ENCODE peak calls at places on chromosomes 4 and X, in four cellular contexts. D is K562, V is HepG2, E is GM12878. X is an unnamed sample.

GRCh38 chr4:155819066-155819465 is 47.0 kb downstream of the ASIC5 start:
- DNase-seq in D (no peak), V (no peak), E (no peak), X (no peak)

GRCh38 chr4:163473576-163473975 is at the start of gene TKTL2:
- DNase-seq in D (peak), V (no peak), E (no peak), X (no peak)

GRCh38 chr4:165700855-165701254 is 172.2 kb upstream of the TLL1 start:
- DNase-seq in D (peak), V (peak), E (no peak), X (peak)

GRCh38 chrX:67563469-67564448 is 19.9 kb downstream of the AR start:
- DNase-seq in D (no peak), V (no peak), E (no peak), X (no peak)

GRCh38 chrX:28189011-28189410 is 207.8 kb upstream of the DCAF8L1 start:
- DNase-seq in D (no peak), V (no peak), E (no peak), X (no peak)

GRCh38 chrX:19810370-19810769 is 77.0 kb downstream of the SH3KBP1 start:
- DNase-seq in D (no peak), V (no peak), E (no peak), X (no peak)

GRCh38 chr4:41006141-41006540 is 208.2 kb downstream of the APBB2 start:
- DNase-seq in D (no peak), V (no peak), E (no peak), X (no peak)

GRCh38 chr4:182760644-182761043 is 156.5 kb downstream of the DCTD start:
- DNase-seq in D (no peak), V (no peak), E (no peak), X (no peak)

GRCh38 chr4:137534516-137534915 is 2.2 kb upstream of the PCDH18 start:
- DNase-seq in D (no peak), V (no peak), E (no peak), X (no peak)
- TF ChIP-seq CREM in D (no peak), V (no peak), E (no peak), X (no peak)

DNA sequence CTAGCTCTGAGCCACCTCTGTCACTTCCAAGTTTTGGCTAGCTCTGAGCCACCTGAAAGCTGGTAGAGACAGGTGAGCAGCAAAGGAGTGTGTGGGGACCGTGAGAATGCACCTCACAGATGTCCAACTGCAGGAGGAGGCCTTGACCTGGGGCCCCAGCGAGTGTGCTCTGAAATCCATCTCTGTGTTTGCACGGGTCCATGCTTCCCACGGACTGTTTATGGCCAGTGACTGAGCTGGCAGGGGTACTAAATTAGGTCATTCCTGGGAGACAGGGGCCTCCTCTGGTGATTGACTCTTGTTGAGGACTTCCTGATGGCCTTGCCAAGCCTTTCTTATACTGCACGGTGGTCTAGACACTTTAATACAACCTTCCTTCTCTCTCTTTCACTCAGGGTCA is 36.3 kb upstream of the MAMLD1 start:
- DNase-seq in D (no peak), V (no peak), E (no peak), X (no peak)
- TF ChIP-seq CTCF in D (no peak), V (no peak), E (no peak), X (no peak)

GRCh38 chr4:83255584-83255983 is 29.0 kb downstream of the COQ2 start:
- DNase-seq in D (no peak), V (no peak), E (no peak), X (no peak)
- TF ChIP-seq CREM in D (no peak), V (no peak), E (no peak), X (no peak)

GRCh38 chr4:103207673-103208072 is 9.5 kb upstream of the CENPE start:
- DNase-seq in D (peak), V (peak), E (no peak), X (peak)
- TF ChIP-seq CTCF in D (peak), V (peak), E (no peak), X (no peak)

GRCh38 chrX:3262906-3263305 is 83.5 kb downstream of the MXRA5 start:
- DNase-seq in D (no peak), V (peak), E (no peak), X (no peak)
- TF ChIP-seq CREM in D (no peak), V (no peak), E (no peak), X (no peak)

GRCh38 chr4:154349829-154350228 is 141.8 kb downstream of the DCHS2 start:
- DNase-seq in D (peak), V (peak), E (no peak), X (no peak)
- TF ChIP-seq CTCF in D (peak), V (peak), E (peak), X (peak)

GRCh38 chrX:47390676-47391234 is 20.4 kb downstream of the ZNF157 start:
- DNase-seq in D (no peak), V (no peak), E (no peak), X (no peak)
- TF ChIP-seq CREM in D (no peak), V (no peak), E (no peak), X (no peak)

X was measured in WTC11.